ENCODE peak calls at places on chromosomes 7 and 10, in six cellular contexts. U, B, D, V, H and Q are unnamed samples.

GRCh38 chr7:21719846-21720245 is 177.0 kb downstream of the DNAH11 start:
- DNase-seq in U (no peak), B (no peak), D (no peak), V (no peak), H (no peak), Q (no peak)

GRCh38 chr7:105796365-105796764 is 80.0 kb downstream of the ATXN7L1 start:
- DNase-seq in U (no peak), B (no peak), D (no peak), V (no peak), H (no peak), Q (no peak)

GRCh38 chr7:17040701-17041100 is 158.9 kb upstream of the AGR3 start:
- DNase-seq in U (no peak), B (no peak), D (no peak), V (no peak), H (no peak), Q (no peak)

GRCh38 chr10:132879408-132880147 is 62.8 kb downstream of the CFAP46 start:
- DNase-seq in U (no peak), B (no peak), D (no peak), V (no peak), H (no peak), Q (peak)

GRCh38 chr10:58027431-58027830 is 240.3 kb downstream of the IPMK start:
- DNase-seq in U (no peak), B (no peak), D (no peak), V (no peak), H (no peak), Q (no peak)

GRCh38 chr7:4799508-4800268 is 24.3 kb downstream of the AP5Z1 start:
- DNase-seq in U (peak), B (no peak), D (no peak), V (peak), H (no peak), Q (no peak)

GRCh38 chr10:70437721-70438120 is 3.8 kb downstream of the NODAL start:
- DNase-seq in U (no peak), B (no peak), D (no peak), V (no peak), H (no peak), Q (no peak)

GRCh38 chr10:50992972-50993766 is 81.1 kb upstream of the PRKG1 start:
- DNase-seq in U (no peak), B (no peak), D (no peak), V (no peak), H (no peak), Q (no peak)

GRCh38 chr10:14758994-14759664 is 15.6 kb downstream of the FAM107B start:
- DNase-seq in U (peak), B (no peak), D (no peak), V (peak), H (no peak), Q (no peak)

GRCh38 chr10:103542764-103543616 is 49.5 kb downstream of the NEURL1 start:
- DNase-seq in U (no peak), B (peak), D (no peak), V (peak), H (peak), Q (no peak)

DNA sequence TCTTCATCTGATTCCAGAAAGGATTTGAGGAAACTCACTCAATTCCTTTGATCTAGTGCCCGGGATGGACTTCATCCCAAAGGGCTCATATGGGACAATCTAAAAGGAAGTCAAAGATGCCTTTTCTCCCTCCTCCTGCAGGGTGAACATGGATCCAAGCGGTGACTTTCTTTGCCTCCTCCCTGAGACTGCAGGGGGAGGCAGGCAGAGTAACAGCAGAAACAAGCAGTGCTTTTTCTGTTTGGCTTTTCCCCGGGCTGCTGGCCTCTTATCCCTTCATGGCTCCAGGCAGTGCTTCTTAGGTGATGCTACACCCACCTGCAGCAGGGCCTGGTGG is 10.0 kb upstream of the DNMBP start:
- DNase-seq in U (no peak), B (no peak), D (no peak), V (no peak), H (no peak), Q (no peak)
- TF ChIP-seq CTCF in U (no peak), B (peak), D (peak), V (no peak), H (no peak), Q (peak)

DNA sequence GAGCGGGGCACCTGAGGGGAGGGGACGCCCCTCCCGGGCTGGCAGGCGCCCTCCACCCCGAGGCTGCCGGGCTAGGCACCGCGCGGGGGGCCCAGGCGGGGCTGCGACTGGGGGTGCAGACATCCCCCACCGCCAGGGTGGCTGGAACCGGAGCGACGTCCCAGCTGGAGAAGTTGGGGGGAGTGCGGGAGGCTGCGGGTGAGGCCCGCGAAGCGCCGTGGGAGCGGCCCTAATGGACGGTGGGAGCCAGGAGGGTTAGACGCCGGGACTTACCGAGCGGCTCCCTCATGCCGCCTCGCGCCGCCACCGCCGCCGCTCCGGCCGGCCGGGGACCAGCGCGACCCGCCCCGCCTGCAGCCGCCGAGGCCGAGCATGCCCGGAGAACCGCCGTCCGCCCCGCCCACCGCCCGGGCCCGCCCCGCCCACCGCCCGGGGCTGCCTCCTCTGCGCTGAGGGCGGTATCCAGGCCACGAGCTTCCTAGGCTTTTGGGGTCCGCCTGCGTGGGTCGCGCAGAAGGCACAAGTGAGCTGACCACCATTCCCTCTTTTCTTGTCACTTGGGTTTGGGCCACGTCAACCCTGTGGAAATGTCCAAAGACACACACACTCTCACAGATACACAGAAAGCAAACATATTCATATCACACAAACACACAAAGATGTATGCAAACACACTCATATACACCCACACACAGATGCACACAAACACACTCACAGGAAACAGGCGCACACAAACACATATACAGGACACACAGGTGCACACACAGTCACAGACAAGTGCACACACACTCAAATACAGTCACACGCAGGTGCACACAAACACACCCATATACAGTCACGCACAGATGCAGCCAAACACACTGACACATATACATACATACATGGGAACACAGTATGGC is at the start of gene JCAD:
- DNase-seq in U (peak), B (peak), D (no peak), V (peak), H (peak), Q (no peak)
- TF ChIP-seq CTCF in U (no peak), B (no peak), D (no peak), V (no peak), H (no peak), Q (peak)

GRCh38 chr10:107814865-107815487 is 650.5 kb upstream of the SORCS1 start:
- DNase-seq in U (peak), B (peak), D (peak), V (no peak), H (no peak), Q (no peak)
- TF ChIP-seq CTCF in U (peak), B (peak), D (peak), V (no peak), H (no peak), Q (peak)

GRCh38 chr7:100016209-100016901 is 959 bp downstream of the ZKSCAN1 start:
- DNase-seq in U (no peak), B (peak), D (no peak), V (no peak), H (no peak), Q (no peak)
- TF ChIP-seq CTCF in U (no peak), B (no peak), D (no peak), V (no peak), H (no peak), Q (peak)

GRCh38 chr7:94740490-94740889 is 84.6 kb upstream of the SGCE start:
- DNase-seq in U (no peak), B (no peak), D (no peak), V (no peak), H (no peak), Q (no peak)

GRCh38 chr7:94741179-94741578 is 85.2 kb upstream of the SGCE start:
- DNase-seq in U (no peak), B (no peak), D (no peak), V (no peak), H (no peak), Q (no peak)
- TF ChIP-seq CTCF in U (no peak), B (no peak), D (no peak), V (no peak), H (no peak), Q (no peak)